ENCODE peak calls at places on chromosomes 5 and 9, in four cellular contexts. V, E, Y and M are unnamed samples.

GRCh38 chr9:102054811-102055210 is 316.4 kb upstream of the GRIN3A start:
- DNase-seq in V (no peak), E (no peak), Y (no peak), M (no peak)

GRCh38 chr9:110241491-110242321 is 14.6 kb downstream of the TXN start:
- DNase-seq in V (no peak), E (peak; percentile 33), Y (peak; percentile 39), M (no peak)

GRCh38 chr9:127311239-127311741 is 46.7 kb downstream of the GARNL3 start:
- DNase-seq in V (no peak), E (peak; percentile 44), Y (peak; percentile 36), M (peak; percentile 13)

GRCh38 chr5:17305024-17305423 is 87.6 kb downstream of the BASP1 start:
- DNase-seq in V (no peak), E (peak; percentile 77), Y (peak; percentile 76), M (no peak)

GRCh38 chr5:133404724-133405123 is 207.6 kb downstream of the FSTL4 start:
- DNase-seq in V (no peak), E (no peak), Y (no peak), M (no peak)

GRCh38 chr9:133031496-133031911 is 707 bp downstream of the GTF3C5 start:
- DNase-seq in V (no peak), E (no peak), Y (no peak), M (no peak)

GRCh38 chr9:97802276-97802675 is 50.8 kb upstream of the FOXE1 start:
- DNase-seq in V (no peak), E (peak; percentile 8), Y (peak; percentile 68), M (no peak)

GRCh38 chr9:75612754-75613153 is 277.7 kb upstream of the PCSK5 start:
- DNase-seq in V (no peak), E (no peak), Y (no peak), M (no peak)

GRCh38 chr9:79763861-79764260 is 192.1 kb downstream of the TLE4 start:
- DNase-seq in V (no peak), E (no peak), Y (peak; percentile 17), M (no peak)

GRCh38 chr5:90709323-90710148 is 150.9 kb downstream of the ADGRV1 start:
- DNase-seq in V (no peak), E (peak; percentile 54), Y (peak; percentile 25), M (no peak)

GRCh38 chr5:9194509-9194908 is 351.4 kb downstream of the SEMA5A start:
- DNase-seq in V (no peak), E (no peak), Y (peak; percentile 75), M (no peak)

GRCh38 chr9:26656003-26656940 is 236.3 kb downstream of the CAAP1 start:
- DNase-seq in V (no peak), E (peak; percentile 1), Y (peak; percentile 15), M (no peak)

GRCh38 chr5:148976569-148977321 is 86.1 kb downstream of the SH3TC2 start:
- DNase-seq in V (no peak), E (peak; percentile 92), Y (peak; percentile 48), M (no peak)

GRCh38 chr5:72248352-72249032 is 71.5 kb downstream of the MRPS27 start:
- DNase-seq in V (no peak), E (peak; percentile 86), Y (peak; percentile 88), M (no peak)

GRCh38 chr9:106745457-106745856 is 117.5 kb upstream of the ZNF462 start:
- DNase-seq in V (no peak), E (no peak), Y (no peak), M (no peak)

GRCh38 chr9:104864675-104865104 is 63.3 kb downstream of the ABCA1 start:
- DNase-seq in V (no peak), E (peak; percentile 83), Y (peak; percentile 98), M (no peak)

GRCh38 chr9:86856259-86856658 is 91.0 kb downstream of the GAS1 start:
- DNase-seq in V (no peak), E (no peak), Y (no peak), M (no peak)

GRCh38 chr9:29126783-29127182 is 1553.5 kb upstream of the C9orf72 start:
- DNase-seq in V (no peak), E (no peak), Y (no peak), M (no peak)

GRCh38 chr9:89533396-89534187 is 35.7 kb upstream of the SEMA4D start:
- DNase-seq in V (no peak), E (no peak), Y (no peak), M (no peak)

GRCh38 chr9:78118742-78119473 is 87.3 kb upstream of the GNAQ start:
- DNase-seq in V (no peak), E (no peak), Y (peak; percentile 20), M (peak; percentile 34)

GRCh38 chr9:128635266-128636023 is 21.2 kb downstream of the DYNC2I2 start:
- DNase-seq in V (peak; percentile 94), E (peak; percentile 94), Y (peak; percentile 94), M (no peak)

GRCh38 chr9:112705773-112706427 is 12.0 kb downstream of the INIP start:
- DNase-seq in V (no peak), E (peak; percentile 51), Y (peak; percentile 36), M (no peak)

GRCh38 chr9:83940590-83941303 is 19.5 kb upstream of the KIF27 start:
- DNase-seq in V (no peak), E (no peak), Y (no peak), M (no peak)

GRCh38 chr5:158691576-158691975 is 408.1 kb downstream of the EBF1 start:
- DNase-seq in V (no peak), E (no peak), Y (no peak), M (no peak)

GRCh38 chr9:121563881-121564460 is 64.3 kb upstream of the GGTA1 start:
- DNase-seq in V (no peak), E (no peak), Y (no peak), M (no peak)

GRCh38 chr5:78113689-78114088 is 180.8 kb downstream of the AP3B1 start:
- DNase-seq in V (no peak), E (no peak), Y (no peak), M (no peak)

GRCh38 chr5:139459451-139459934 is 3.0 kb downstream of the ECSCR start:
- DNase-seq in V (peak; percentile 63), E (no peak), Y (no peak), M (no peak)

GRCh38 chr9:112526973-112527372 is 40.3 kb downstream of the KIAA1958 start:
- DNase-seq in V (no peak), E (no peak), Y (no peak), M (no peak)

GRCh38 chr5:88729476-88730182 is 153.4 kb downstream of the MEF2C start:
- DNase-seq in V (no peak), E (peak; percentile 78), Y (peak; percentile 78), M (peak; percentile 55)

GRCh38 chr5:175686826-175687225 is 29.0 kb downstream of the HRH2 start:
- DNase-seq in V (peak; percentile 57), E (no peak), Y (no peak), M (no peak)

GRCh38 chr9:129458155-129458661 is 162.7 kb downstream of the C9orf50 start:
- DNase-seq in V (peak; percentile 87), E (peak; percentile 69), Y (no peak), M (peak; percentile 76)

GRCh38 chr5:132065351-132065937 is 5.0 kb downstream of the IL3 start:
- DNase-seq in V (peak; percentile 80), E (peak; percentile 72), Y (peak; percentile 73), M (peak; percentile 48)

GRCh38 chr9:129081388-129081889 is 528 bp downstream of the DOLPP1 start:
- DNase-seq in V (no peak), E (no peak), Y (no peak), M (no peak)

GRCh38 chr9:3578786-3579185 is 53.0 kb upstream of the RFX3 start:
- DNase-seq in V (no peak), E (peak; percentile 55), Y (peak; percentile 72), M (no peak)

GRCh38 chr5:158246661-158247060 is 387.7 kb upstream of the CLINT1 start:
- DNase-seq in V (no peak), E (no peak), Y (no peak), M (no peak)

GRCh38 chr5:40570408-40571129 is 109.1 kb upstream of the PTGER4 start:
- DNase-seq in V (no peak), E (peak; percentile 75), Y (peak; percentile 90), M (no peak)

GRCh38 chr9:114430443-114430842 is 42.7 kb upstream of the AKNA start:
- DNase-seq in V (no peak), E (no peak), Y (no peak), M (no peak)

GRCh38 chr9:37942616-37943328 is 38.8 kb upstream of the SLC25A51 start:
- DNase-seq in V (peak; percentile 35), E (no peak), Y (no peak), M (no peak)
- H3K4me1 ChIP-seq in V (peaks cover 31% of the 10 kb centered on the region), E (peaks cover 79% of the 10 kb centered on the region), Y (peaks cover 55% of the 10 kb centered on the region), M (no peaks in the 10 kb centered on the region)

GRCh38 chr5:18551716-18552115 is 917.5 kb downstream of the TAF11L14 start:
- DNase-seq in V (peak; percentile 66), E (no peak), Y (no peak), M (peak; percentile 36)

DNA sequence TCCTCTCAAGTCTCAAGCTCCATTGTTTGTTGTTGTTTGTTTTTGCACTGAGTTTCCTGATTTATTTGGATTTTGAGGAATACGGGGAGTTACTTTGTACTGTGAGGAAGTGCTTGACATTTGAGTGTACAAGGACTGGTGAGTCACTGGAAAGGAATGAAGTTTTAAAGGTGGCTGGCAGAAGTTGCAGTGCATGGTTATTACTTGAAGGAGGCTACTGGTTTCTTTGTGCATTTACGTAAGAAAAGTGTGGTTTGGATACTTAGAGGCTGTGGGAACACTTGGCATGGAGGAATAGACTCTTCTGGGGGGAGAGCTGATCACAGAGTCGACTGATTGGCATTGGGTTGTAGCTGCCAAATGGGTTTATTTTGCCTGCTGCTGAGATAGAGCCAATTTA is 919.0 kb downstream of the TAF11L14 start:
- DNase-seq in V (no peak), E (peak; percentile 74), Y (no peak), M (no peak)
- H3K9me3 ChIP-seq in V (no peaks in the 10 kb centered on the region), E (peaks cover 25% of the 10 kb centered on the region), Y (peaks cover 11% of the 10 kb centered on the region), M (no peaks in the 10 kb centered on the region)

GRCh38 chr5:94620257-94620656 is 1.8 kb downstream of the SLF1 start:
- DNase-seq in V (no peak), E (no peak), Y (no peak), M (no peak)
- H3K4me1 ChIP-seq in V (no peaks in the 10 kb centered on the region), E (no peaks in the 10 kb centered on the region), Y (no peaks in the 10 kb centered on the region), M (peaks cover 55% of the 10 kb centered on the region)

GRCh38 chr9:21967169-21967568 is 27.0 kb downstream of the CDKN2A start:
- DNase-seq in V (no peak), E (no peak), Y (no peak), M (no peak)

GRCh38 chr9:21967707-21968106 is 26.5 kb downstream of the CDKN2A start:
- DNase-seq in V (no peak), E (no peak), Y (no peak), M (peak; percentile 20)

GRCh38 chr9:21964925-21965385 is 29.2 kb downstream of the CDKN2A start:
- DNase-seq in V (peak; percentile 78), E (peak; percentile 71), Y (no peak), M (peak; percentile 86)

GRCh38 chr9:21965401-21965951 is 28.7 kb downstream of the CDKN2A start:
- DNase-seq in V (peak; percentile 83), E (peak; percentile 81), Y (peak; percentile 77), M (peak; percentile 50)

GRCh38 chr9:21966140-21966851 is 27.9 kb downstream of the CDKN2A start:
- DNase-seq in V (no peak), E (no peak), Y (no peak), M (no peak)
- H3K9me3 ChIP-seq in V (no peaks in the 10 kb centered on the region), E (no peaks in the 10 kb centered on the region), Y (peaks cover 12% of the 10 kb centered on the region), M (no peaks in the 10 kb centered on the region)